ENCODE peak calls at places on chromosomes 4 and X, in seven cellular contexts. B, Q, I, X, D, L and U are unnamed samples.

GRCh38 chr4:149765630-149766029 is 50.0 kb downstream of the IQCM start:
- DNase-seq in B (no peak), Q (peak), I (no peak), X (no peak), D (peak), L (no peak), U (no peak)

GRCh38 chr4:73711989-73712388 is 28.4 kb upstream of the CXCL8 start:
- DNase-seq in B (no peak), Q (no peak), I (no peak), X (no peak), D (no peak), L (no peak), U (no peak)

GRCh38 chr4:88097301-88097700 is 61.1 kb downstream of the ABCG2 start:
- DNase-seq in B (no peak), Q (no peak), I (no peak), X (no peak), D (no peak), L (no peak), U (no peak)

GRCh38 chr4:137740192-137740591 is 207.9 kb upstream of the PCDH18 start:
- DNase-seq in B (no peak), Q (no peak), I (no peak), X (no peak), D (no peak), L (no peak), U (no peak)

GRCh38 chrX:57951666-57952319 is 41.5 kb upstream of the ZXDA start:
- DNase-seq in B (no peak), Q (peak), I (no peak), X (no peak), D (no peak), L (no peak), U (no peak)

GRCh38 chr4:184455299-184455698 is 19.1 kb downstream of the IRF2 start:
- DNase-seq in B (no peak), Q (no peak), I (no peak), X (no peak), D (no peak), L (no peak), U (no peak)

GRCh38 chrX:54182194-54182863 is 725 bp downstream of the FAM120C start:
- DNase-seq in B (peak), Q (peak), I (no peak), X (peak), D (peak), L (peak), U (peak)

GRCh38 chr4:181822005-181822375 is 421.2 kb upstream of the TENM3 start:
- DNase-seq in B (no peak), Q (no peak), I (no peak), X (no peak), D (no peak), L (no peak), U (no peak)

GRCh38 chr4:182576609-182577289 is 333.5 kb downstream of the TENM3 start:
- DNase-seq in B (no peak), Q (no peak), I (no peak), X (no peak), D (no peak), L (no peak), U (no peak)

GRCh38 chr4:186105721-186106335 is 1.3 kb downstream of the FAM149A start:
- DNase-seq in B (no peak), Q (no peak), I (no peak), X (no peak), D (no peak), L (no peak), U (no peak)

GRCh38 chrX:154019633-154020499 is at the start of gene IRAK1:
- DNase-seq in B (peak), Q (peak), I (no peak), X (no peak), D (no peak), L (no peak), U (peak)

GRCh38 chrX:5388087-5388486 is 840.6 kb downstream of the NLGN4X start:
- DNase-seq in B (no peak), Q (no peak), I (no peak), X (no peak), D (no peak), L (no peak), U (no peak)

GRCh38 chr4:38314663-38315062 is 349.3 kb upstream of the KLF3 start:
- DNase-seq in B (peak), Q (no peak), I (no peak), X (no peak), D (no peak), L (peak), U (no peak)

GRCh38 chrX:87583679-87584078 is 66.1 kb downstream of the KLHL4 start:
- DNase-seq in B (peak), Q (peak), I (no peak), X (no peak), D (no peak), L (peak), U (no peak)

GRCh38 chrX:11386001-11386523 is 92.8 kb downstream of the AMELX start:
- DNase-seq in B (no peak), Q (no peak), I (no peak), X (no peak), D (no peak), L (no peak), U (no peak)

GRCh38 chr4:3176625-3177229 is 72.2 kb upstream of the MSANTD1 start:
- DNase-seq in B (no peak), Q (no peak), I (no peak), X (no peak), D (no peak), L (no peak), U (no peak)

GRCh38 chr4:153335665-153336064 is 8.8 kb upstream of the MND1 start:
- DNase-seq in B (no peak), Q (no peak), I (no peak), X (no peak), D (no peak), L (no peak), U (no peak)

GRCh38 chr4:142350886-142351285 is 495.2 kb downstream of the INPP4B start:
- DNase-seq in B (no peak), Q (no peak), I (no peak), X (no peak), D (no peak), L (no peak), U (no peak)

GRCh38 chrX:20529711-20530110 is 263.0 kb upstream of the RPS6KA3 start:
- DNase-seq in B (no peak), Q (no peak), I (no peak), X (no peak), D (no peak), L (no peak), U (no peak)

GRCh38 chrX:136812286-136812685 is 31.6 kb upstream of the ARHGEF6 start:
- DNase-seq in B (no peak), Q (no peak), I (no peak), X (no peak), D (no peak), L (no peak), U (no peak)

GRCh38 chrX:41491267-41492004 is 44.3 kb downstream of the NYX start:
- DNase-seq in B (no peak), Q (no peak), I (no peak), X (no peak), D (peak), L (no peak), U (no peak)

GRCh38 chr4:166318810-166319525 is 445.9 kb downstream of the TLL1 start:
- DNase-seq in B (no peak), Q (no peak), I (no peak), X (no peak), D (no peak), L (no peak), U (no peak)

GRCh38 chrX:12820737-12821136 is 29.5 kb downstream of the PRPS2 start:
- DNase-seq in B (no peak), Q (no peak), I (no peak), X (no peak), D (no peak), L (no peak), U (no peak)

GRCh38 chrX:25600776-25601175 is 537.4 kb upstream of the MAGEB18 start:
- DNase-seq in B (no peak), Q (no peak), I (no peak), X (no peak), D (no peak), L (no peak), U (no peak)

GRCh38 chr4:37549003-37549402 is 137.2 kb downstream of the RELL1 start:
- DNase-seq in B (no peak), Q (no peak), I (no peak), X (no peak), D (no peak), L (no peak), U (no peak)

GRCh38 chrX:40170830-40171512 is 73.2 kb upstream of the BCOR start:
- DNase-seq in B (no peak), Q (no peak), I (no peak), X (no peak), D (no peak), L (no peak), U (no peak)

GRCh38 chr4:45317276-45317675 is 590.9 kb upstream of the GNPDA2 start:
- DNase-seq in B (no peak), Q (no peak), I (no peak), X (no peak), D (no peak), L (no peak), U (no peak)

GRCh38 chr4:7108660-7109059 is 40.8 kb upstream of the GRPEL1 start:
- DNase-seq in B (no peak), Q (no peak), I (no peak), X (no peak), D (no peak), L (no peak), U (no peak)

GRCh38 chr4:122672091-122672490 is 51.2 kb upstream of the IL21 start:
- DNase-seq in B (no peak), Q (no peak), I (no peak), X (no peak), D (no peak), L (no peak), U (no peak)

GRCh38 chr4:21802406-21802805 is 146.2 kb downstream of the KCNIP4 start:
- DNase-seq in B (no peak), Q (no peak), I (no peak), X (no peak), D (no peak), L (no peak), U (no peak)

GRCh38 chr4:3412257-3413020 is 29.3 kb upstream of the HGFAC start:
- DNase-seq in B (no peak), Q (no peak), I (no peak), X (no peak), D (no peak), L (no peak), U (no peak)

GRCh38 chrX:55220119-55220794 is at the start of gene PAGE5:
- DNase-seq in B (no peak), Q (no peak), I (no peak), X (no peak), D (no peak), L (no peak), U (peak)

GRCh38 chr4:174873931-174874330 is 44.2 kb upstream of the ADAM29 start:
- DNase-seq in B (no peak), Q (no peak), I (peak), X (no peak), D (peak), L (no peak), U (no peak)
- TF ChIP-seq POLR2AphosphoS5 in B (no peak), Q (no peak), I (no peak), X (no peak), D (no peak), L (no peak), U (no peak)

GRCh38 chr4:76434901-76435688 is at the start of gene SHROOM3:
- DNase-seq in B (no peak), Q (no peak), I (no peak), X (no peak), D (no peak), L (no peak), U (no peak)
- TF ChIP-seq POLR2AphosphoS5 in B (no peak), Q (no peak), I (no peak), X (no peak), D (no peak), L (no peak), U (no peak)

DNA sequence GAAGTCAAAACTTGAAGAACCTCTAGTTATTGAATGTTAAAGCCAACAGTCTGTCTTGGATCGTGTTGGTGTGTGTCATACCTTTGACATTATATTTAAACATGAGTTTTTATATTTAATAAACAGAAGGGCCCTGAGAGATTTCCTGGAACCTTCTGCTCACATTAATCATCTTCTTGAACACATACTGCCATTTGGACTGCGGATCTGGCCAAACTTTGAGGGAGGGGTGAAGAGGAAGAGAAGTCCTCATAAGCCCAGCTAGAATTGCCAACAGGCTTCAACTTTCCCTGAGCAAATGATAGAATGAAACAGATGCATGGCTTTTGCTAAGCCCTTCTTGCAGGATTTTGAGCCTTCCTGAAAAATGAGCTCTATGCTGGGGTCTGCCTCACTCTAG is 27.4 kb downstream of the CCKAR start:
- DNase-seq in B (no peak), Q (no peak), I (no peak), X (no peak), D (no peak), L (no peak), U (no peak)
- TF ChIP-seq POLR2AphosphoS5 in B (no peak), Q (no peak), I (no peak), X (no peak), D (no peak), L (no peak), U (no peak)

GRCh38 chr4:127982445-127982844 is 17.2 kb downstream of the ABHD18 start:
- DNase-seq in B (no peak), Q (no peak), I (no peak), X (no peak), D (no peak), L (no peak), U (no peak)

GRCh38 chr4:127975121-127975770 is 10.0 kb downstream of the ABHD18 start:
- DNase-seq in B (no peak), Q (no peak), I (no peak), X (no peak), D (no peak), L (peak), U (no peak)

GRCh38 chr4:127978930-127979329 is 13.7 kb downstream of the ABHD18 start:
- DNase-seq in B (no peak), Q (no peak), I (no peak), X (no peak), D (no peak), L (no peak), U (no peak)
- TF ChIP-seq POLR2AphosphoS5 in B (no peak), Q (no peak), I (no peak), X (no peak), D (no peak), L (no peak), U (no peak)

DNA sequence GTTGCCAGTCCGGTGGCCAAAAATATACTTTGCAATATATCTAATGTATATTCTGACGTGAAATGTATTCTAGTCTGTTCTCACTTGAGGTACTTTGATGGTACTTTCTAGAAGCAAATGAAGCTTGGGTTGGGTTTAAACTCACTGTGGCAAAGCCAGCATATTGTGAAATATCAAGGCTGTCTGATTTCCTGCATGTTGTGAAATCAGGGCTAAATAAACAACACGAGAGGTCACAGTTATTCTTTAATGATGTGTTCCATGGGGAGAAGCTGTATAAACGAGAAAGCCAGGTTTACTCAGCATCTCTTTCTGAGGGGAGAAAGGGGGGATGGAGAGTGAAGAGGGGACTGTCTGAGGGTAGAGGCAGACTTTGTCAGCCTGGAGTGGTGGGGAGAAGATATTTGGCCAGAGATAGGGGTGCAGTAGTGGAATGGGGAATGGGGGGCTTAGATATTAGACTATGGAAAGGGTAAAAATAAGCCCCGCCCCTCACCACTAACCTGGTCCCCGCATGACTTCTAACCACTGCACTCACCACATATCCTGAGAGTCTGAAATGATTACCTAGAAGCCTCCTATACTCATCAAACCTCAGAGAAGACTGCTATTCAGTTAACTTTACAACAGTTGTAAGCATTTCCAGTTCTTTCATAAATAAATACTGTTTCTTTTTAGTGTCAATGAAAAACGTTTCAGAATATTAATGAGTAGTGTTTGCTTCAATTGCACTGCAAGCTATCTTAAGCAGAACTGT is 5.9 kb upstream of the SCARB2 start:
- DNase-seq in B (no peak), Q (peak), I (no peak), X (no peak), D (no peak), L (peak), U (no peak)
- TF ChIP-seq POLR2AphosphoS5 in B (peak), Q (no peak), I (no peak), X (peak), D (no peak), L (no peak), U (no peak)

DNA sequence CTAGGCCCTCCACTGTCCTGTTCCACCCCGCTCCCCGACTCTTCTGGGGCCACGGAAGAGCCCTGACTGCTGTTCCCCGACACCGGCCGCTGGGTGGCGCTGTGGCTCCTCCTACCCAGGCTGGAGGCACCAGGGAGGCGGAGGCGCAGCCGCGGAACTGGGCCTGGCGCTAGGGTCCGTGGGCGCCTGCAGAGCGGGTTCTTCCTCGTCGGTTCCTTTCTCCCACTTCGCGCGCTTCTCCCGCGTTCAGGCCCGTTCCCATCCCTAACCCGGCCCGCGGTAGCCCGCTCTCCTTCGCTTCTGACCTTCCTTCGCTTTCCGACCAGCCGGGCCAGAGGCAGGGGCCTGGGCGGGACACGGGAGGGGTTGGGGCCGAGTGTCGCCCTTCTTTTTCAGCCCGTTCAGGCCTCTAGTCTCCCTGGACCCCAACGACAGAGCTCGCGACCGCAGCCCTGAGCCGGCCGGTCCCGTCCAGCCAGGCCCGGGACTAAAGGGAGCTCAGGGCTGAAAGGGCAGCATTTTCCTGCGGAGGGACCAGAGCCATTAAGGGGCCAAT is 34.3 kb downstream of the NALF2 start:
- DNase-seq in B (peak), Q (peak), I (no peak), X (no peak), D (peak), L (peak), U (peak)
- TF ChIP-seq POLR2AphosphoS5 in B (no peak), Q (no peak), I (no peak), X (no peak), D (no peak), L (no peak), U (no peak)

GRCh38 chr4:5247735-5248134 is 196.5 kb downstream of the STK32B start:
- DNase-seq in B (no peak), Q (no peak), I (no peak), X (peak), D (no peak), L (no peak), U (no peak)
- TF ChIP-seq POLR2AphosphoS5 in B (no peak), Q (no peak), I (no peak), X (no peak), D (no peak), L (no peak), U (no peak)